ENCODE peak calls at places on chromosomes 1 and 21, in six cellular contexts. P is mesenchymal stem cell, O is IMR-90, K is H9, T is trophoblast cell, H is H1. S is an unnamed sample.

GRCh38 chr1:205632374-205633169 is 761 bp upstream of the ELK4 start:
- DNase-seq in P (peak), O (no peak), K (no peak), T (no peak), H (no peak), S (no peak)

GRCh38 chr1:63624911-63625310 is 31.7 kb downstream of the PGM1 start:
- DNase-seq in P (peak), O (no peak), K (no peak), T (no peak), H (no peak), S (no peak)

GRCh38 chr1:12760256-12760795 is 13.2 kb upstream of the PRAMEF12 start:
- DNase-seq in P (no peak), O (no peak), K (peak), T (no peak), H (no peak), S (no peak)

GRCh38 chr1:88801575-88802208 is 89.7 kb downstream of the GTF2B start:
- DNase-seq in P (peak), O (peak), K (no peak), T (no peak), H (no peak), S (no peak)

GRCh38 chr1:87197156-87197555 is 131.5 kb upstream of the LMO4 start:
- DNase-seq in P (no peak), O (peak), K (no peak), T (no peak), H (no peak), S (no peak)

GRCh38 chr1:89483010-89483756 is 41.4 kb upstream of the LRRC8B start:
- DNase-seq in P (peak), O (peak), K (peak), T (peak), H (peak), S (peak)

GRCh38 chr1:3981746-3982505 is 81.9 kb upstream of the C1orf174 start:
- DNase-seq in P (no peak), O (no peak), K (no peak), T (no peak), H (no peak), S (no peak)

GRCh38 chr1:167800241-167800640 is 78.5 kb downstream of the MPZL1 start:
- DNase-seq in P (no peak), O (no peak), K (no peak), T (peak), H (no peak), S (no peak)

GRCh38 chr1:209512821-209513220 is 70.7 kb upstream of the CAMK1G start:
- DNase-seq in P (no peak), O (no peak), K (no peak), T (no peak), H (no peak), S (no peak)

GRCh38 chr1:235920596-235921375 is 54.1 kb upstream of the LYST start:
- DNase-seq in P (no peak), O (no peak), K (no peak), T (no peak), H (no peak), S (no peak)

GRCh38 chr1:37056201-37056764 is 22.0 kb upstream of the GRIK3 start:
- DNase-seq in P (no peak), O (no peak), K (peak), T (no peak), H (no peak), S (no peak)

GRCh38 chr1:234118911-234119310 is 214.4 kb downstream of the SLC35F3 start:
- DNase-seq in P (no peak), O (no peak), K (no peak), T (no peak), H (no peak), S (no peak)

GRCh38 chr1:8396083-8396911 is 78.4 kb downstream of the SLC45A1 start:
- DNase-seq in P (peak), O (peak), K (no peak), T (no peak), H (no peak), S (peak)

GRCh38 chr21:38756746-38757145 is 49.0 kb upstream of the ETS2 start:
- DNase-seq in P (peak), O (peak), K (no peak), T (peak), H (no peak), S (no peak)

GRCh38 chr1:84907095-84907827 is 14.3 kb upstream of the LPAR3 start:
- DNase-seq in P (peak), O (peak), K (no peak), T (no peak), H (no peak), S (no peak)

GRCh38 chr1:151372411-151372934 is at the start of gene SELENBP1:
- DNase-seq in P (peak), O (peak), K (peak), T (no peak), H (peak), S (peak)

GRCh38 chr1:230778916-230779590 is 31.9 kb downstream of the CAPN9 start:
- DNase-seq in P (peak), O (peak), K (no peak), T (no peak), H (no peak), S (no peak)

GRCh38 chr1:36383240-36383639 is 2.5 kb downstream of the STK40 start:
- DNase-seq in P (no peak), O (no peak), K (no peak), T (no peak), H (no peak), S (no peak)

GRCh38 chr1:48619529-48619928 is 147.5 kb upstream of the SPATA6 start:
- DNase-seq in P (no peak), O (peak), K (peak), T (peak), H (peak), S (no peak)

GRCh38 chr1:46399307-46399706 is 5.2 kb downstream of the FAAH start:
- DNase-seq in P (no peak), O (no peak), K (no peak), T (no peak), H (no peak), S (no peak)

GRCh38 chr21:37380349-37381323 is 14.1 kb downstream of the DYRK1A start:
- DNase-seq in P (no peak), O (no peak), K (peak), T (no peak), H (no peak), S (no peak)

GRCh38 chr21:36576441-36576840 is 96.5 kb upstream of the CLDN14 start:
- DNase-seq in P (no peak), O (no peak), K (no peak), T (no peak), H (no peak), S (no peak)

GRCh38 chr1:10651793-10652192 is 144.7 kb downstream of the CASZ1 start:
- DNase-seq in P (no peak), O (no peak), K (peak), T (no peak), H (no peak), S (no peak)

GRCh38 chr1:106435269-106435668 is 621.2 kb upstream of the PRMT6 start:
- DNase-seq in P (no peak), O (no peak), K (no peak), T (no peak), H (no peak), S (no peak)

GRCh38 chr1:94688646-94689045 is 131.5 kb upstream of the SLC44A3 start:
- DNase-seq in P (no peak), O (no peak), K (peak), T (no peak), H (peak), S (peak)

GRCh38 chr1:36208978-36209708 is 15.1 kb upstream of the THRAP3 start:
- DNase-seq in P (peak), O (no peak), K (no peak), T (no peak), H (no peak), S (no peak)

GRCh38 chr1:103509235-103509634 is 16.3 kb upstream of the RNPC3 start:
- DNase-seq in P (no peak), O (no peak), K (no peak), T (no peak), H (no peak), S (no peak)

GRCh38 chr1:212665241-212666115 is 34.2 kb downstream of the BATF3 start:
- DNase-seq in P (peak), O (peak), K (peak), T (peak), H (no peak), S (peak)

GRCh38 chr1:53508991-53509663 is 49.9 kb downstream of the DMRTB1 start:
- DNase-seq in P (peak), O (peak), K (no peak), T (no peak), H (no peak), S (no peak)

GRCh38 chr1:53509775-53510174 is 50.6 kb downstream of the DMRTB1 start:
- DNase-seq in P (no peak), O (no peak), K (no peak), T (no peak), H (no peak), S (no peak)

GRCh38 chr1:53506355-53507050 is 47.3 kb downstream of the DMRTB1 start:
- DNase-seq in P (no peak), O (no peak), K (no peak), T (no peak), H (no peak), S (no peak)

GRCh38 chr1:53507115-53507816 is 48.1 kb downstream of the DMRTB1 start:
- DNase-seq in P (no peak), O (no peak), K (no peak), T (no peak), H (no peak), S (no peak)

GRCh38 chr1:53508056-53508990 is 49.1 kb downstream of the DMRTB1 start:
- DNase-seq in P (no peak), O (no peak), K (no peak), T (no peak), H (no peak), S (no peak)
- H4K91ac ChIP-seq in P (no peak), O (no peak), K (no peak), T (no peak), H (no peak), S (no peak)

GRCh38 chr1:42926870-42927242 is 31.8 kb downstream of the SLC2A1 start:
- DNase-seq in P (no peak), O (no peak), K (no peak), T (no peak), H (no peak), S (no peak)

GRCh38 chr1:42924249-42925131 is 34.2 kb downstream of the SLC2A1 start:
- DNase-seq in P (peak), O (peak), K (peak), T (peak), H (peak), S (peak)

GRCh38 chr1:42923367-42924248 is 35.1 kb downstream of the SLC2A1 start:
- DNase-seq in P (no peak), O (no peak), K (no peak), T (no peak), H (no peak), S (no peak)

GRCh38 chr1:42926235-42926869 is 32.3 kb downstream of the SLC2A1 start:
- DNase-seq in P (no peak), O (no peak), K (no peak), T (no peak), H (no peak), S (no peak)

GRCh38 chr1:42925132-42925769 is 33.4 kb downstream of the SLC2A1 start:
- DNase-seq in P (no peak), O (no peak), K (no peak), T (no peak), H (no peak), S (no peak)
- H3K18ac ChIP-seq in P (no peak), O (no peak), K (no peak), T (peak), H (peak), S (peak)

GRCh38 chr1:112852934-112853333 is 103.1 kb downstream of the SLC16A1 start:
- DNase-seq in P (no peak), O (no peak), K (no peak), T (no peak), H (no peak), S (no peak)

GRCh38 chr1:112855152-112855836 is 100.7 kb downstream of the SLC16A1 start:
- DNase-seq in P (no peak), O (no peak), K (no peak), T (no peak), H (no peak), S (no peak)

GRCh38 chr1:112849425-112849966 is 106.5 kb downstream of the SLC16A1 start:
- DNase-seq in P (peak), O (peak), K (peak), T (peak), H (no peak), S (peak)

GRCh38 chr1:112852276-112852675 is 103.7 kb downstream of the SLC16A1 start:
- DNase-seq in P (no peak), O (no peak), K (no peak), T (peak), H (no peak), S (no peak)

DNA sequence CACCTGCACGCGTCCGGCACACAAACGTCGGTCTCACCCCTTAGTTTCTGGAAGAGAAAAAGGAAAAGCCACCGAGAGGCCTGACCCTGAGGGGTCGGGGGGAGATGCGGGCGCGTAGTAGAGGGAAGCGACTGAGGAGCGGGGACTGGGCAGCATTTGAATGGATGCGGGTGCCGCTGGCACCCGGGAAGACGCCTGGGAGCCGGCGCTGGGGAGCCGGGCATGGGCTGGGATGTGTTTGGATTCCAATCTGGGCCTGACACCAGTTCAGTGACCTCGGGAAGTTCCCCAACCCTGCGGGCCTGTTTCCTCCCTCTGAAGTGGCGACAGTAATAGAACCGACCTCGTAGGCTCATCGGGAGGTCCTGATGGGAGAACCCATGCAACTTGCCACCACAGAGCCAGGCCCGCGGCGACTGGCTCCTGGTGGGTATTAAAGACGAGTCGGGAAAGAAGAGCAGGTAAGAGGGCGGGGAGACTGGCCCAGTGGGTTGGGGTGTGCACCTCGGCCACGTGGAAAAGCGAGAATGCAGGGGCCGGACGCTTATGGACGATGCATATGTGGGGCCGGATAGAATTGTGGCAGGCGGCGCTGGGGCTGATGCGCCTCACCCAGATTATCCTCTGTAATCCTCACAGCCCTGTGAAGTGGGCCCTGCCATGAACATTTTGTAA is 105.9 kb downstream of the SLC16A1 start:
- DNase-seq in P (no peak), O (no peak), K (peak), T (peak), H (no peak), S (no peak)
- H4K8ac ChIP-seq in P (peak), O (peak), K (no peak), T (peak), H (peak), S (no peak)

GRCh38 chr1:186231861-186232436 is 143.1 kb downstream of the TPR start:
- DNase-seq in P (no peak), O (no peak), K (no peak), T (no peak), H (no peak), S (no peak)

GRCh38 chr1:186225089-186225488 is 150.0 kb downstream of the TPR start:
- DNase-seq in P (peak), O (no peak), K (no peak), T (no peak), H (no peak), S (no peak)

DNA sequence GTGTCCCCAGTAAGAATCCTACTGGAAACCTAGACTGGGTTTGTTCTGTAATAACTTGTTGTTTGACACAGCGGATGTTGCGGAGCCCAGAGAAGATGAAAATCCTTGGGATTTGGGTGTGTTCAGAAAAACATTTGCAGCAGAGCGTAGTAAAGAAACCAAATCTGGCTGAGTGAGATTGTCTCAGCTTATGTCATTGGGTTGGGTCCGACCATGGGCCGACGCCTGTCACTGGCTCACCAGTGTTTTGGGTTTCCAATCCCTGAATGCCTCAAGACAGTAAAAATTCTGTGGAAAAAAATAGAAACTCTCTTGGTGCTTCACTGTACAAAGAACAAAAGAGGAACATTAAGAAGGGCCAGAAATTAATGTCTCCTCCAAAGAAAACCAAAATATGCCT is 146.3 kb downstream of the TPR start:
- DNase-seq in P (no peak), O (no peak), K (no peak), T (no peak), H (no peak), S (no peak)
- H4K91ac ChIP-seq in P (no peak), O (no peak), K (no peak), T (no peak), H (no peak), S (no peak)

S was measured in neuronal stem cell.